ENCODE peak calls at places on chromosomes 2 and 18, in seven cellular contexts. F, J, X, I, D, W and Y are unnamed samples.

GRCh38 chr2:159133795-159134194 is 152.7 kb downstream of the WDSUB1 start:
- DNase-seq in W (no peak), I (no peak), J (peak), F (no peak), D (peak), X (no peak), Y (no peak)

GRCh38 chr2:120177011-120177621 is 46.1 kb downstream of the TMEM185B start:
- DNase-seq in D (no peak), X (no peak), F (no peak), I (peak), J (no peak), W (no peak), Y (peak)

GRCh38 chr2:166900700-166901099 is 12.4 kb downstream of the XIRP2 start:
- DNase-seq in X (no peak), F (no peak), J (peak), I (no peak), D (peak), W (peak), Y (no peak)

GRCh38 chr2:52402128-52402527 is 1365.5 kb upstream of the CHAC2 start:
- DNase-seq in X (peak), D (no peak), I (no peak), J (no peak), W (no peak), F (no peak), Y (no peak)

GRCh38 chr2:68157402-68158133 is at the start of gene PNO1:
- DNase-seq in W (peak), J (peak), D (peak), X (peak), F (peak), I (peak), Y (peak)

GRCh38 chr2:230097841-230098240 is 29.1 kb upstream of the SLC16A14 start:
- DNase-seq in X (no peak), I (no peak), W (no peak), D (no peak), J (peak), F (no peak), Y (no peak)

GRCh38 chr18:30987479-30988241 is 54.9 kb downstream of the DSC3 start:
- DNase-seq in W (no peak), J (no peak), X (no peak), D (no peak), F (no peak), I (no peak), Y (no peak)

GRCh38 chr18:76875390-76876330 is 53.3 kb downstream of the ZNF236 start:
- DNase-seq in F (no peak), D (peak), J (peak), W (peak), I (no peak), X (peak), Y (no peak)

GRCh38 chr2:60612028-60612427 is 58.6 kb upstream of the BCL11A start:
- DNase-seq in F (no peak), W (no peak), I (no peak), J (no peak), D (no peak), X (no peak), Y (no peak)

GRCh38 chr2:235926229-235926628 is 242.0 kb downstream of the GBX2 start:
- DNase-seq in X (no peak), J (no peak), I (no peak), F (no peak), D (no peak), W (no peak), Y (peak)

GRCh38 chr2:12507295-12507694 is 209.4 kb upstream of the TRIB2 start:
- DNase-seq in J (peak), I (no peak), D (peak), W (no peak), F (no peak), X (no peak), Y (no peak)

GRCh38 chr18:48831113-48831759 is 119.5 kb downstream of the SMAD7 start:
- DNase-seq in W (no peak), D (no peak), X (no peak), J (no peak), I (peak), F (peak), Y (peak)

GRCh38 chr2:126100956-126101355 is 555.0 kb upstream of the GYPC start:
- DNase-seq in J (no peak), I (no peak), X (no peak), F (no peak), D (no peak), W (no peak), Y (no peak)

GRCh38 chr2:23069935-23070334 is 315.0 kb upstream of the KLHL29 start:
- DNase-seq in X (no peak), J (no peak), D (no peak), F (no peak), W (no peak), I (no peak), Y (no peak)

GRCh38 chr2:106127776-106128268 is 66.3 kb downstream of the UXS1 start:
- DNase-seq in D (no peak), W (no peak), I (no peak), F (no peak), J (no peak), X (no peak), Y (no peak)

GRCh38 chr2:64422466-64422865 is 31.5 kb upstream of the LGALSL start:
- DNase-seq in W (no peak), J (no peak), X (no peak), I (no peak), F (no peak), D (no peak), Y (no peak)

DNA sequence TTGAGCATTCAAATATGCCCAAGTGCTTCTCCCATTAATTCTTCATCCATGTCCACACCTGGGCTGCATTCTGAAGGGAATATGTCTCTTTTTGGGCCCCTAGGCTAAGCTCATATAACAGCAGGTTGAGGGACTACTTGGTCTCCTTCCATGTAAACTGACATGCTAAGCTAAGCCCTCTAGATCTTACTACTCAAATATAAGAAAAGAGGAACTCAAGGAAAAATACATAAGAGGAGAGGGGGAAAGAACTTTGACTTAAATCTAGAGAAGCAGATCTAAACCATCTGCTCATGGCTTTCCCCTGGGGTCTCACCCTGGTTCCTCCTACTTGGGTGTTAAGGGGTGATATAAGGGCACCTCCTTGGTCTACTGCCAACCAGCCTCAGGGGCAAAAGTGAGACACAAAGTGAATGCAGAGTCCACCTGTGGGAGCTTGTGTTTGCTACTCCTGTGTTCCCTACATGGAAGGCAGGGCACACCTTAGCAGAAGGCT is 19.8 kb upstream of the NFU1 start:
- DNase-seq in W (no peak), F (no peak), I (no peak), J (no peak), D (no peak), X (no peak), Y (no peak)
- H3K27ac ChIP-seq in W (no peak), F (no peak), I (no peak), J (no peak), D (no peak), X (no peak), Y (no peak)

GRCh38 chr2:66830881-66831280 is 396.0 kb downstream of the MEIS1 start:
- DNase-seq in W (no peak), X (no peak), F (no peak), D (no peak), J (no peak), I (no peak), Y (no peak)

GRCh38 chr2:66833036-66833435 is 398.1 kb downstream of the MEIS1 start:
- DNase-seq in J (peak), F (no peak), D (no peak), X (no peak), I (no peak), W (no peak), Y (no peak)

GRCh38 chr2:66827851-66828250 is 392.9 kb downstream of the MEIS1 start:
- DNase-seq in F (no peak), D (no peak), W (no peak), J (no peak), I (no peak), X (no peak), Y (no peak)

GRCh38 chr2:66834859-66835258 is 399.9 kb downstream of the MEIS1 start:
- DNase-seq in D (no peak), J (no peak), F (no peak), I (no peak), W (no peak), X (no peak), Y (no peak)

GRCh38 chr2:66828876-66829275 is 394.0 kb downstream of the MEIS1 start:
- DNase-seq in W (no peak), D (no peak), F (no peak), J (no peak), I (no peak), X (no peak), Y (no peak)
- H3K27ac ChIP-seq in W (no peak), D (no peak), F (peak), J (no peak), I (no peak), X (no peak), Y (no peak)

GRCh38 chr2:30608643-30609042 is 161.6 kb downstream of the LCLAT1 start:
- DNase-seq in I (no peak), D (no peak), F (no peak), X (no peak), J (no peak), W (no peak), Y (no peak)

GRCh38 chr2:30612371-30612770 is 165.3 kb downstream of the LCLAT1 start:
- DNase-seq in F (no peak), J (no peak), D (no peak), I (no peak), X (no peak), W (no peak), Y (no peak)

GRCh38 chr2:30615926-30616325 is 168.9 kb downstream of the LCLAT1 start:
- DNase-seq in W (no peak), J (no peak), I (no peak), D (no peak), X (no peak), F (no peak), Y (no peak)

GRCh38 chr2:30613001-30613400 is 166.0 kb downstream of the LCLAT1 start:
- DNase-seq in D (no peak), J (no peak), X (no peak), I (no peak), W (no peak), F (no peak), Y (no peak)

DNA sequence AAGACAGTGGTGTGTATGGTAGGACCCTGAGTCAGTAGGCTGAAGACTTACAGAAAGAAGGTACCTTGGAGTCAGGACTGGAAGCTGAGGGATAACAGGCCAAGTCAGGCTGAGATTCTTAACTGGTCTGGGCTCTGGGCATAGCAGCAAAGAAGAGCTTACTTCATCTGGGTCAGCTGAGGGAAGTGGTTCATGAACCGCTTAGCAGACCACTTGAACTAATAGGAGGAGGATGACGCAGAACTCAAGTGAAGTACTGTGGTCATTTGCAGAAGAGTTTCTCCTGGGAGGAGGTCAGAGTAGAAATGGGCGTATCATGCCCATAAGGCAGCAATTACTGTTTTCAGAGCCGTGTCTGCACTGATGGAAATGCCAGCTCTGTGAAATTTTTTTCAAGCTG is 164.5 kb downstream of the LCLAT1 start:
- DNase-seq in J (no peak), D (no peak), X (no peak), F (no peak), W (no peak), I (no peak), Y (no peak)
- H3K27ac ChIP-seq in J (peak), D (no peak), X (no peak), F (no peak), W (no peak), I (no peak), Y (peak)

GRCh38 chr2:226738191-226738820 is 61.3 kb downstream of the IRS1 start:
- DNase-seq in W (no peak), I (no peak), F (no peak), X (no peak), J (no peak), D (no peak), Y (no peak)

GRCh38 chr2:226739508-226740030 is 60.1 kb downstream of the IRS1 start:
- DNase-seq in W (no peak), I (no peak), X (no peak), J (no peak), D (no peak), F (no peak), Y (no peak)

GRCh38 chr2:226736391-226736790 is 63.2 kb downstream of the IRS1 start:
- DNase-seq in I (no peak), W (no peak), X (no peak), D (no peak), J (no peak), F (no peak), Y (no peak)

GRCh38 chr2:226740039-226740648 is 59.5 kb downstream of the IRS1 start:
- DNase-seq in I (no peak), W (no peak), J (no peak), X (no peak), F (no peak), D (no peak), Y (no peak)

DNA sequence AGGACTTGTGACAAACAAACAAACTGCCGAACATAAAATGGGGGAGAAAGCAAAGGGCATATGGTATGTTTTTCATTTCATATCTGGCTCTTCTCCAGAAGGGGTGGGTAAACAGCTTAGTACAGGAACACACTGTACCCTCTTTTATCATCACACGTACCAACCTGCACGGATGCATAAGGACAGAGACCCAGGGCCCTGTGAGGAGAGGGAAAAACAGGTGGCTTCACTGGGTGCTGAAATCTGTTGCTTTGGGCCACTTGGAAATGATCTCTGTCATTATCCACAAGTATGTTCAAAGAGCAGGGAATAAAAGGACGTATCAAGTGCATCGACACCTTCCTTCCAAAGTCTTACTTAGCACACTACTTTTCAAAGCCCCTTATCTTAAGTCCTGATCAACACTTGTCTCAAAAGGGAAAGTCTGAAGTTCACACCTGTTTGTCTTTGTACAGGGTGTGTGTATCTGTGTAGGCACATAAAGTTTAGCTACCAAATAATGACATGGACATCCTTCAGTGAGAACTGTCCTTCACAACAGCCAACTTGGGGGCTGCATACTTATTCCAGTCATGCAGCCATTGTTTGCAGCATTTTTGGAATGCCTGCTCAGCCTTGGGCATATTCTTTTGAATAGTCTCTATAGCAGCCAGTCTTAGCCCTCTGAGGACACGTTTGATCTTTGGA is 60.7 kb downstream of the IRS1 start:
- DNase-seq in J (no peak), X (no peak), D (no peak), F (no peak), W (peak), I (no peak), Y (no peak)
- H3K27ac ChIP-seq in J (no peak), X (no peak), D (no peak), F (peak), W (peak), I (peak), Y (no peak)